ENCODE peak calls at places on chromosomes 6 and 20, in seven cellular contexts. J is AG09309, E is mammary epithelial cell, U is lower lobe of right lung, G is mucosa of descending colon, W is IMR-90, K is thoracic aorta. C is an unnamed sample.

GRCh38 chr20:11766961-11767360 is 150.7 kb upstream of the BTBD3 start:
- DNase-seq in U (no peak), E (no peak), K (no peak), G (no peak), J (no peak), W (peak), C (no peak)

GRCh38 chr6:36727491-36728021 is 29.9 kb downstream of the RAB44 start:
- DNase-seq in K (no peak), J (no peak), W (peak), E (peak), G (no peak), U (peak), C (peak)

GRCh38 chr6:112296122-112296521 is 41.8 kb upstream of the LAMA4 start:
- DNase-seq in E (peak), W (peak), U (no peak), J (no peak), G (no peak), K (no peak), C (peak)

GRCh38 chr20:54234991-54235390 is 27.1 kb downstream of the PFDN4 start:
- DNase-seq in E (no peak), W (no peak), K (no peak), J (no peak), U (no peak), G (no peak), C (no peak)

GRCh38 chr6:170137176-170137891 is 153.5 kb downstream of the DLL1 start:
- DNase-seq in K (no peak), J (no peak), E (peak), G (no peak), U (peak), W (no peak), C (peak)

GRCh38 chr6:166851426-166851825 is 104.9 kb downstream of the RNASET2 start:
- DNase-seq in U (no peak), J (no peak), K (no peak), W (no peak), G (no peak), E (no peak), C (no peak)

GRCh38 chr6:42940493-42941045 is 11.3 kb downstream of the CNPY3 start:
- DNase-seq in J (no peak), G (no peak), K (no peak), W (no peak), U (no peak), E (no peak), C (no peak)

GRCh38 chr6:6918216-6918983 is 189.4 kb upstream of the RREB1 start:
- DNase-seq in K (no peak), U (no peak), G (no peak), J (peak), W (peak), E (peak), C (peak)

GRCh38 chr6:125183391-125183790 is 29.8 kb downstream of the TPD52L1 start:
- DNase-seq in E (no peak), U (no peak), K (no peak), W (no peak), J (no peak), G (no peak), C (no peak)

GRCh38 chr6:97669191-97669651 is 386.2 kb upstream of the MMS22L start:
- DNase-seq in E (no peak), K (no peak), U (no peak), J (no peak), W (peak), G (no peak), C (no peak)

GRCh38 chr20:45378191-45378590 is at the start of gene TP53TG5:
- DNase-seq in J (no peak), E (no peak), U (no peak), G (no peak), W (no peak), K (no peak), C (no peak)

DNA sequence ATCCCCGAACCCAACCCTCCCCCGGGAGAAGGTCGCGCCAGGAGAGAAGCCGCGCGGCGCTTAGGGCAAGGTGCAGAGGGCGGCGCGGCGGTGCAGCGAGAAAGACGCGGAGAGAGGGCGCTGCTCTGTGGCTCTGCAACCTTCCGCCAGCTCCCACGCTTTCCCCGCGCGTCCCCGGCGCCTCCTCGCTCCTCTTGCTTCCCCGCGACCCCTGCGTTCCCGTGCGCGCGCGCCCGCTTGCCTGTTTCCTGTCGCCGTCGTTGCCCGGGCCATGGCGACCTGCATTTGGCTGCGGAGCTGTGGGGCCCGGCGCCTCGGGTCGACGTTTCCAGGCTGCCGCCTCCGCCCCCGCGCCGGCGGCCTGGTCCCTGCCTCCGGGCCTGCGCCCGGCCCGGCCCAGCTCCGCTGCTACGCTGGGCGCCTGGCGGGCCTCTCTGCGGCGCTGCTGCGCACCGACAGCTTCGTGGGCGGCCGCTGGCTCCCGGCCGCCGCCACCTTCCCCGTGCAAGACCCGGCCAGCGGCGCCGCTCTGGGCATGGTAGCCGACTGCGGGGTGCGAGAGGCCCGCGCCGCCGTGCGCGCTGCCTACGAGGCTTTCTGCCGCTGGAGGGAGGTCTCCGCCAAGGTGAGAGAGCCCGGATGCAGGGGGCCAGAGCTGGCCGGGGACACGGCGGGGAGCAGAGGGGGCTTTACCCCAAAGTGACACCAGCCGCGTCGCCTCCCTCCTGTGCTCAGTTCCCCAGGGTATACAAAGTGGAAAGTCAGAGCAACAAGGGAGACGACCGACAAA is at the start of gene ALDH5A1:
- DNase-seq in K (peak), G (peak), W (peak), J (no peak), U (peak), E (peak), C (peak)
- TF ChIP-seq CTCF in K (no peak), G (no peak), W (peak), J (peak), U (peak), E (peak), C (no peak)

DNA sequence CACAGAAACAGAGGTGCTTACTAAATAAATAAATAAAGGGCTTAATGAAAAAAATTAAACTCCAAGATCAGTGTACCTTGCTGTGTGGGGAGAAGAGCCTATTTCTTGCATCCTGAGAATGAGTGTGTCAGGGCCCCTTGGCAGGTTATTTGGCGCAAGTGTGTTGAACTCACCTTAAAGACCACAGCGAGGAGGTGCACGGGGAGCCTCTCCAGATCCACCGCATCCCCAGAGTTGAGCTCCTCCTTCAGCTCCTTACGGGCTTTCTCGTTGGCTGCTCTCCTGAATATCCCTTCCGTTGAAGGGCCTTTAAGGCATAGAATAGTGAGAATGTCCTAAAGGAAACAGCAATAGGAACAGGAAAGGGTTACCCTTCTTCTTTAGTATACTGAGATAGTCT is 3.6 kb downstream of the TAGAP start:
- DNase-seq in K (no peak), E (no peak), U (no peak), G (no peak), J (no peak), W (no peak), C (no peak)
- H3K4me3 ChIP-seq in K (no peak), E (no peak), U (no peak), G (no peak), J (no peak), W (no peak), C (no peak)

DNA sequence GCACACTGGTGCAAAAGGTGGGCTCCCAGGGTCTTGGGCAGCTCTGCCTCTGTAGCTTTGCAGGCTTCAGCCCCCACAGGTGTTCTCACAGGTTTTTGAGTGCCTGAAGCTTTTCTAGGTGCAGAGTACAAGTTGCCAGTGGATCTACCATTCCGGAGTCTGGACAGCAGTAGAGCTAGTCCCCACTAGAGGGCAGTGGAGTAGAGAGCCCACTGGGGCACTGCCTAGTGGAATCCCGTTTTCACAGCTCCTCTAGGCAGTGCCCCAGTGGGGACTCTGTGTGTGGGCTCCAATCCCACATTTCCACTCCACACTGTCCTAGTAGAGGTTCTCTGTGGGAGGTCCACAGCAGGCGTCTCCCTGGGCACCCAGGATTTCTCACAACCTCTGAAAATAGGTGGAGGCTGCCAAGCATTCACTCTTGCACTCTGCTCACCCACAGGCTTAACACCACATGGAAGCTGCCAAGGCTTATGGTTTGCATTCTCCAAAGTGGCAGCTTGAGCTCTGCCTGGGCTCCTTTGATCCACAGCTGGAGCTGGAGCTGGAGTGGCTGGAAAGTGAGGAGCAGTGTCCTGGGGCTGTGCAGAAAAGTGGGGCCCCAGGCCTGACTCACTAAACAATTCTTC is 86.3 kb upstream of the PROKR2 start:
- DNase-seq in W (peak), U (no peak), G (peak), K (no peak), E (peak), J (no peak), C (peak)
- TF ChIP-seq CTCF in W (peak), U (peak), G (peak), K (no peak), E (peak), J (peak), C (peak)

GRCh38 chr20:64049887-64050260 is 435 bp upstream of the SOX18 start:
- DNase-seq in E (no peak), U (no peak), K (no peak), J (no peak), G (no peak), W (no peak), C (no peak)
- H3K4me3 ChIP-seq in E (no peak), U (peak), K (peak), J (no peak), G (no peak), W (no peak), C (no peak)